ENCODE peak calls at places on chromosome X, in eight cellular contexts. One of them, this sample, is unnamed.

GRCh38 chrX:131979116-131979515 is 44.0 kb upstream of the STK26 start:
- DNase-seq in MCF 10A: no peak
- DNase-seq in activated CD4-positive, CD25-positive, alpha-beta regulatory T cell treated with anti-CD3 and anti-CD28 coated beads, Interleukin-2, amount 50 U/mL, for 72 hours: no peak
- DNase-seq in Right ventricle myocardium inferior: no peak
- DNase-seq in cortex of kidney: no peak
- DNase-seq in NCI-H2171 treated with DMSO at 0.1 percent for 48 hours: no peak
- DNase-seq in glutamatergic neuron: no peak
- DNase-seq in nephron progenitor cell: no peak
- DNase-seq in this sample: no peak

GRCh38 chrX:103530540-103530939 is 11.3 kb upstream of the RAB40A start:
- DNase-seq in MCF 10A: no peak
- DNase-seq in activated CD4-positive, CD25-positive, alpha-beta regulatory T cell treated with anti-CD3 and anti-CD28 coated beads, Interleukin-2, amount 50 U/mL, for 72 hours: no peak
- DNase-seq in Right ventricle myocardium inferior: no peak
- DNase-seq in cortex of kidney: no peak
- DNase-seq in NCI-H2171 treated with DMSO at 0.1 percent for 48 hours: no peak
- DNase-seq in glutamatergic neuron: no peak
- DNase-seq in nephron progenitor cell: no peak
- DNase-seq in this sample: no peak

GRCh38 chrX:129678881-129679195 is 24.1 kb upstream of the APLN start:
- DNase-seq in MCF 10A: no peak
- DNase-seq in activated CD4-positive, CD25-positive, alpha-beta regulatory T cell treated with anti-CD3 and anti-CD28 coated beads, Interleukin-2, amount 50 U/mL, for 72 hours: no peak
- DNase-seq in Right ventricle myocardium inferior: no peak
- DNase-seq in cortex of kidney: no peak
- DNase-seq in NCI-H2171 treated with DMSO at 0.1 percent for 48 hours: no peak
- DNase-seq in glutamatergic neuron: no peak
- DNase-seq in nephron progenitor cell: no peak
- DNase-seq in this sample: no peak

GRCh38 chrX:72621619-72622485 is 49.2 kb upstream of the HDAC8 start:
- DNase-seq in MCF 10A: peak; percentile 47
- DNase-seq in activated CD4-positive, CD25-positive, alpha-beta regulatory T cell treated with anti-CD3 and anti-CD28 coated beads, Interleukin-2, amount 50 U/mL, for 72 hours: no peak
- DNase-seq in Right ventricle myocardium inferior: no peak
- DNase-seq in cortex of kidney: no peak
- DNase-seq in NCI-H2171 treated with DMSO at 0.1 percent for 48 hours: no peak
- DNase-seq in glutamatergic neuron: no peak
- DNase-seq in nephron progenitor cell: no peak
- DNase-seq in this sample: no peak

GRCh38 chrX:134676440-134676839 is 18.2 kb upstream of the PLAC1 start:
- DNase-seq in MCF 10A: peak; percentile 35
- DNase-seq in activated CD4-positive, CD25-positive, alpha-beta regulatory T cell treated with anti-CD3 and anti-CD28 coated beads, Interleukin-2, amount 50 U/mL, for 72 hours: no peak
- DNase-seq in Right ventricle myocardium inferior: no peak
- DNase-seq in cortex of kidney: no peak
- DNase-seq in NCI-H2171 treated with DMSO at 0.1 percent for 48 hours: no peak
- DNase-seq in glutamatergic neuron: no peak
- DNase-seq in nephron progenitor cell: no peak
- DNase-seq in this sample: no peak

GRCh38 chrX:149829751-149830191 is 48.0 kb downstream of the MAGEA9 start:
- DNase-seq in MCF 10A: peak; percentile 20
- DNase-seq in activated CD4-positive, CD25-positive, alpha-beta regulatory T cell treated with anti-CD3 and anti-CD28 coated beads, Interleukin-2, amount 50 U/mL, for 72 hours: no peak
- DNase-seq in Right ventricle myocardium inferior: no peak
- DNase-seq in cortex of kidney: no peak
- DNase-seq in NCI-H2171 treated with DMSO at 0.1 percent for 48 hours: no peak
- DNase-seq in glutamatergic neuron: no peak
- DNase-seq in nephron progenitor cell: no peak
- DNase-seq in this sample: no peak

GRCh38 chrX:134631404-134632346 is 26.6 kb downstream of the PLAC1 start:
- DNase-seq in MCF 10A: peak; percentile 29
- DNase-seq in activated CD4-positive, CD25-positive, alpha-beta regulatory T cell treated with anti-CD3 and anti-CD28 coated beads, Interleukin-2, amount 50 U/mL, for 72 hours: no peak
- DNase-seq in Right ventricle myocardium inferior: no peak
- DNase-seq in cortex of kidney: no peak
- DNase-seq in NCI-H2171 treated with DMSO at 0.1 percent for 48 hours: peak; percentile 64
- DNase-seq in glutamatergic neuron: no peak
- DNase-seq in nephron progenitor cell: no peak
- DNase-seq in this sample: no peak

GRCh38 chrX:21838937-21839333 is 482 bp upstream of the MBTPS2 start:
- DNase-seq in MCF 10A: peak; percentile 6
- DNase-seq in activated CD4-positive, CD25-positive, alpha-beta regulatory T cell treated with anti-CD3 and anti-CD28 coated beads, Interleukin-2, amount 50 U/mL, for 72 hours: no peak
- DNase-seq in Right ventricle myocardium inferior: no peak
- DNase-seq in cortex of kidney: no peak
- DNase-seq in NCI-H2171 treated with DMSO at 0.1 percent for 48 hours: peak; percentile 33
- DNase-seq in glutamatergic neuron: no peak
- DNase-seq in nephron progenitor cell: no peak
- DNase-seq in this sample: no peak

GRCh38 chrX:13463608-13464007 is 105.8 kb upstream of the EGFL6 start:
- DNase-seq in MCF 10A: peak; percentile 69
- DNase-seq in activated CD4-positive, CD25-positive, alpha-beta regulatory T cell treated with anti-CD3 and anti-CD28 coated beads, Interleukin-2, amount 50 U/mL, for 72 hours: no peak
- DNase-seq in Right ventricle myocardium inferior: no peak
- DNase-seq in cortex of kidney: no peak
- DNase-seq in NCI-H2171 treated with DMSO at 0.1 percent for 48 hours: peak; percentile 96
- DNase-seq in glutamatergic neuron: peak; percentile 24
- DNase-seq in nephron progenitor cell: peak; percentile 5
- DNase-seq in this sample: no peak

GRCh38 chrX:50684871-50685270 is 129.1 kb downstream of the SHROOM4 start:
- DNase-seq in MCF 10A: no peak
- DNase-seq in activated CD4-positive, CD25-positive, alpha-beta regulatory T cell treated with anti-CD3 and anti-CD28 coated beads, Interleukin-2, amount 50 U/mL, for 72 hours: no peak
- DNase-seq in Right ventricle myocardium inferior: no peak
- DNase-seq in cortex of kidney: no peak
- DNase-seq in NCI-H2171 treated with DMSO at 0.1 percent for 48 hours: no peak
- DNase-seq in glutamatergic neuron: no peak
- DNase-seq in nephron progenitor cell: no peak
- DNase-seq in this sample: no peak

GRCh38 chrX:23945206-23945605 is 37.4 kb downstream of the CXorf58 start:
- DNase-seq in MCF 10A: no peak
- DNase-seq in activated CD4-positive, CD25-positive, alpha-beta regulatory T cell treated with anti-CD3 and anti-CD28 coated beads, Interleukin-2, amount 50 U/mL, for 72 hours: no peak
- DNase-seq in Right ventricle myocardium inferior: no peak
- DNase-seq in cortex of kidney: no peak
- DNase-seq in NCI-H2171 treated with DMSO at 0.1 percent for 48 hours: no peak
- DNase-seq in glutamatergic neuron: no peak
- DNase-seq in nephron progenitor cell: no peak
- DNase-seq in this sample: no peak

GRCh38 chrX:747176-747575 is 116.6 kb downstream of the SHOX start:
- DNase-seq in MCF 10A: no peak
- DNase-seq in activated CD4-positive, CD25-positive, alpha-beta regulatory T cell treated with anti-CD3 and anti-CD28 coated beads, Interleukin-2, amount 50 U/mL, for 72 hours: no peak
- DNase-seq in Right ventricle myocardium inferior: no peak
- DNase-seq in cortex of kidney: no peak
- DNase-seq in NCI-H2171 treated with DMSO at 0.1 percent for 48 hours: no peak
- DNase-seq in glutamatergic neuron: no peak
- DNase-seq in nephron progenitor cell: no peak
- DNase-seq in this sample: no peak

GRCh38 chrX:108736509-108737479 is at the start of gene IRS4:
- DNase-seq in MCF 10A: no peak
- DNase-seq in activated CD4-positive, CD25-positive, alpha-beta regulatory T cell treated with anti-CD3 and anti-CD28 coated beads, Interleukin-2, amount 50 U/mL, for 72 hours: no peak
- DNase-seq in Right ventricle myocardium inferior: no peak
- DNase-seq in cortex of kidney: no peak
- DNase-seq in NCI-H2171 treated with DMSO at 0.1 percent for 48 hours: peak; percentile 6
- DNase-seq in glutamatergic neuron: peak; percentile 51
- DNase-seq in nephron progenitor cell: peak; percentile 82
- DNase-seq in this sample: no peak

GRCh38 chrX:95318882-95319281 is 1365.8 kb upstream of the DIAPH2 start:
- DNase-seq in MCF 10A: peak; percentile 28
- DNase-seq in activated CD4-positive, CD25-positive, alpha-beta regulatory T cell treated with anti-CD3 and anti-CD28 coated beads, Interleukin-2, amount 50 U/mL, for 72 hours: no peak
- DNase-seq in Right ventricle myocardium inferior: no peak
- DNase-seq in cortex of kidney: no peak
- DNase-seq in NCI-H2171 treated with DMSO at 0.1 percent for 48 hours: no peak
- DNase-seq in glutamatergic neuron: no peak
- DNase-seq in nephron progenitor cell: peak; percentile 23
- DNase-seq in this sample: no peak

GRCh38 chrX:69124108-69124507 is 41.1 kb downstream of the PJA1 start:
- DNase-seq in MCF 10A: no peak
- DNase-seq in activated CD4-positive, CD25-positive, alpha-beta regulatory T cell treated with anti-CD3 and anti-CD28 coated beads, Interleukin-2, amount 50 U/mL, for 72 hours: no peak
- DNase-seq in Right ventricle myocardium inferior: no peak
- DNase-seq in cortex of kidney: no peak
- DNase-seq in NCI-H2171 treated with DMSO at 0.1 percent for 48 hours: no peak
- DNase-seq in glutamatergic neuron: no peak
- DNase-seq in nephron progenitor cell: no peak
- DNase-seq in this sample: no peak

GRCh38 chrX:70907900-70908299 is 611 bp downstream of the TEX11 start:
- DNase-seq in MCF 10A: no peak
- DNase-seq in activated CD4-positive, CD25-positive, alpha-beta regulatory T cell treated with anti-CD3 and anti-CD28 coated beads, Interleukin-2, amount 50 U/mL, for 72 hours: no peak
- DNase-seq in Right ventricle myocardium inferior: no peak
- DNase-seq in cortex of kidney: no peak
- DNase-seq in NCI-H2171 treated with DMSO at 0.1 percent for 48 hours: no peak
- DNase-seq in glutamatergic neuron: no peak
- DNase-seq in nephron progenitor cell: no peak
- DNase-seq in this sample: no peak

GRCh38 chrX:153731117-153731844 is 6.6 kb downstream of the ABCD1 start:
- DNase-seq in MCF 10A: peak; percentile 70
- DNase-seq in activated CD4-positive, CD25-positive, alpha-beta regulatory T cell treated with anti-CD3 and anti-CD28 coated beads, Interleukin-2, amount 50 U/mL, for 72 hours: no peak
- DNase-seq in Right ventricle myocardium inferior: no peak
- DNase-seq in cortex of kidney: no peak
- DNase-seq in NCI-H2171 treated with DMSO at 0.1 percent for 48 hours: no peak
- DNase-seq in glutamatergic neuron: no peak
- DNase-seq in nephron progenitor cell: no peak
- DNase-seq in this sample: no peak

GRCh38 chrX:8044861-8045434 is 117.7 kb upstream of the PNPLA4 start:
- DNase-seq in MCF 10A: no peak
- DNase-seq in activated CD4-positive, CD25-positive, alpha-beta regulatory T cell treated with anti-CD3 and anti-CD28 coated beads, Interleukin-2, amount 50 U/mL, for 72 hours: no peak
- DNase-seq in Right ventricle myocardium inferior: peak; percentile 21
- DNase-seq in cortex of kidney: no peak
- DNase-seq in NCI-H2171 treated with DMSO at 0.1 percent for 48 hours: no peak
- DNase-seq in glutamatergic neuron: no peak
- DNase-seq in nephron progenitor cell: no peak
- DNase-seq in this sample: no peak

GRCh38 chrX:2640436-2641150 is 50.5 kb upstream of the CD99 start:
- DNase-seq in MCF 10A: no peak
- DNase-seq in activated CD4-positive, CD25-positive, alpha-beta regulatory T cell treated with anti-CD3 and anti-CD28 coated beads, Interleukin-2, amount 50 U/mL, for 72 hours: no peak
- DNase-seq in Right ventricle myocardium inferior: no peak
- DNase-seq in cortex of kidney: no peak
- DNase-seq in NCI-H2171 treated with DMSO at 0.1 percent for 48 hours: no peak
- DNase-seq in glutamatergic neuron: no peak
- DNase-seq in nephron progenitor cell: no peak
- DNase-seq in this sample: no peak

GRCh38 chrX:47637546-47638195 is 7.9 kb upstream of the CFP start:
- DNase-seq in MCF 10A: no peak
- DNase-seq in activated CD4-positive, CD25-positive, alpha-beta regulatory T cell treated with anti-CD3 and anti-CD28 coated beads, Interleukin-2, amount 50 U/mL, for 72 hours: no peak
- DNase-seq in Right ventricle myocardium inferior: peak; percentile 77
- DNase-seq in cortex of kidney: no peak
- DNase-seq in NCI-H2171 treated with DMSO at 0.1 percent for 48 hours: no peak
- DNase-seq in glutamatergic neuron: no peak
- DNase-seq in nephron progenitor cell: no peak
- DNase-seq in this sample: no peak

GRCh38 chrX:115029869-115030564 is 12.6 kb upstream of the IL13RA2 start:
- DNase-seq in MCF 10A: peak; percentile 20
- DNase-seq in activated CD4-positive, CD25-positive, alpha-beta regulatory T cell treated with anti-CD3 and anti-CD28 coated beads, Interleukin-2, amount 50 U/mL, for 72 hours: no peak
- DNase-seq in Right ventricle myocardium inferior: no peak
- DNase-seq in cortex of kidney: no peak
- DNase-seq in NCI-H2171 treated with DMSO at 0.1 percent for 48 hours: no peak
- DNase-seq in glutamatergic neuron: no peak
- DNase-seq in nephron progenitor cell: no peak
- DNase-seq in this sample: no peak

GRCh38 chrX:72306085-72306801 is 529 bp upstream of the CITED1 start:
- DNase-seq in MCF 10A: no peak
- DNase-seq in activated CD4-positive, CD25-positive, alpha-beta regulatory T cell treated with anti-CD3 and anti-CD28 coated beads, Interleukin-2, amount 50 U/mL, for 72 hours: no peak
- DNase-seq in Right ventricle myocardium inferior: no peak
- DNase-seq in cortex of kidney: no peak
- DNase-seq in NCI-H2171 treated with DMSO at 0.1 percent for 48 hours: no peak
- DNase-seq in glutamatergic neuron: peak; percentile 33
- DNase-seq in nephron progenitor cell: peak; percentile 48
- DNase-seq in this sample: no peak

GRCh38 chrX:118780915-118781314 is 42.7 kb upstream of the ZCCHC12 start:
- DNase-seq in MCF 10A: no peak
- DNase-seq in activated CD4-positive, CD25-positive, alpha-beta regulatory T cell treated with anti-CD3 and anti-CD28 coated beads, Interleukin-2, amount 50 U/mL, for 72 hours: no peak
- DNase-seq in Right ventricle myocardium inferior: no peak
- DNase-seq in cortex of kidney: no peak
- DNase-seq in NCI-H2171 treated with DMSO at 0.1 percent for 48 hours: no peak
- DNase-seq in glutamatergic neuron: no peak
- DNase-seq in nephron progenitor cell: no peak
- DNase-seq in this sample: no peak

GRCh38 chrX:9538544-9539045 is 73.7 kb downstream of the TBL1X start:
- DNase-seq in MCF 10A: peak; percentile 22
- DNase-seq in activated CD4-positive, CD25-positive, alpha-beta regulatory T cell treated with anti-CD3 and anti-CD28 coated beads, Interleukin-2, amount 50 U/mL, for 72 hours: no peak
- DNase-seq in Right ventricle myocardium inferior: no peak
- DNase-seq in cortex of kidney: no peak
- DNase-seq in NCI-H2171 treated with DMSO at 0.1 percent for 48 hours: peak; percentile 93
- DNase-seq in glutamatergic neuron: no peak
- DNase-seq in nephron progenitor cell: no peak
- DNase-seq in this sample: no peak

GRCh38 chrX:29466441-29466840 is 748.9 kb upstream of the MAGEB2 start:
- DNase-seq in MCF 10A: peak; percentile 11
- DNase-seq in activated CD4-positive, CD25-positive, alpha-beta regulatory T cell treated with anti-CD3 and anti-CD28 coated beads, Interleukin-2, amount 50 U/mL, for 72 hours: no peak
- DNase-seq in Right ventricle myocardium inferior: no peak
- DNase-seq in cortex of kidney: no peak
- DNase-seq in NCI-H2171 treated with DMSO at 0.1 percent for 48 hours: no peak
- DNase-seq in glutamatergic neuron: no peak
- DNase-seq in nephron progenitor cell: no peak
- DNase-seq in this sample: no peak

GRCh38 chrX:19303216-19303880 is 40.4 kb upstream of the PDHA1 start:
- DNase-seq in MCF 10A: peak; percentile 52
- DNase-seq in activated CD4-positive, CD25-positive, alpha-beta regulatory T cell treated with anti-CD3 and anti-CD28 coated beads, Interleukin-2, amount 50 U/mL, for 72 hours: no peak
- DNase-seq in Right ventricle myocardium inferior: no peak
- DNase-seq in cortex of kidney: no peak
- DNase-seq in NCI-H2171 treated with DMSO at 0.1 percent for 48 hours: no peak
- DNase-seq in glutamatergic neuron: no peak
- DNase-seq in nephron progenitor cell: no peak
- DNase-seq in this sample: no peak

GRCh38 chrX:41522681-41523080 is 75.5 kb downstream of the NYX start:
- DNase-seq in MCF 10A: no peak
- DNase-seq in activated CD4-positive, CD25-positive, alpha-beta regulatory T cell treated with anti-CD3 and anti-CD28 coated beads, Interleukin-2, amount 50 U/mL, for 72 hours: no peak
- DNase-seq in Right ventricle myocardium inferior: no peak
- DNase-seq in cortex of kidney: no peak
- DNase-seq in NCI-H2171 treated with DMSO at 0.1 percent for 48 hours: no peak
- DNase-seq in glutamatergic neuron: no peak
- DNase-seq in nephron progenitor cell: no peak
- DNase-seq in this sample: no peak

GRCh38 chrX:65924938-65925507 is 114.9 kb downstream of the VSIG4 start:
- DNase-seq in MCF 10A: no peak
- DNase-seq in activated CD4-positive, CD25-positive, alpha-beta regulatory T cell treated with anti-CD3 and anti-CD28 coated beads, Interleukin-2, amount 50 U/mL, for 72 hours: no peak
- DNase-seq in Right ventricle myocardium inferior: no peak
- DNase-seq in cortex of kidney: no peak
- DNase-seq in NCI-H2171 treated with DMSO at 0.1 percent for 48 hours: peak; percentile 0
- DNase-seq in glutamatergic neuron: no peak
- DNase-seq in nephron progenitor cell: no peak
- DNase-seq in this sample: no peak

GRCh38 chrX:66408507-66408906 is 230.4 kb downstream of the EDA2R start:
- DNase-seq in MCF 10A: peak; percentile 20
- DNase-seq in activated CD4-positive, CD25-positive, alpha-beta regulatory T cell treated with anti-CD3 and anti-CD28 coated beads, Interleukin-2, amount 50 U/mL, for 72 hours: no peak
- DNase-seq in Right ventricle myocardium inferior: no peak
- DNase-seq in cortex of kidney: no peak
- DNase-seq in NCI-H2171 treated with DMSO at 0.1 percent for 48 hours: peak; percentile 1
- DNase-seq in glutamatergic neuron: no peak
- DNase-seq in nephron progenitor cell: no peak
- DNase-seq in this sample: no peak

GRCh38 chrX:75086731-75087195 is 69.3 kb downstream of the ABCB7 start:
- DNase-seq in MCF 10A: peak; percentile 13
- DNase-seq in activated CD4-positive, CD25-positive, alpha-beta regulatory T cell treated with anti-CD3 and anti-CD28 coated beads, Interleukin-2, amount 50 U/mL, for 72 hours: no peak
- DNase-seq in Right ventricle myocardium inferior: no peak
- DNase-seq in cortex of kidney: no peak
- DNase-seq in NCI-H2171 treated with DMSO at 0.1 percent for 48 hours: no peak
- DNase-seq in glutamatergic neuron: no peak
- DNase-seq in nephron progenitor cell: no peak
- DNase-seq in this sample: no peak

GRCh38 chrX:24259544-24260240 is 54.2 kb downstream of the SUPT20HL2 start:
- DNase-seq in MCF 10A: peak; percentile 81
- DNase-seq in activated CD4-positive, CD25-positive, alpha-beta regulatory T cell treated with anti-CD3 and anti-CD28 coated beads, Interleukin-2, amount 50 U/mL, for 72 hours: no peak
- DNase-seq in Right ventricle myocardium inferior: no peak
- DNase-seq in cortex of kidney: no peak
- DNase-seq in NCI-H2171 treated with DMSO at 0.1 percent for 48 hours: peak; percentile 3
- DNase-seq in glutamatergic neuron: peak; percentile 10
- DNase-seq in nephron progenitor cell: peak; percentile 32
- DNase-seq in this sample: no peak

This sample was measured in SIG-M5.